ENCODE peak calls at places on chromosomes 3 and 15, in ten cellular contexts. One of them, this sample, is unnamed.

GRCh38 chr3:179760944-179761343 is 108.1 kb downstream of the USP13 start:
- DNase-seq in fibroblast of mammary gland: peak
- DNase-seq in ACHN: peak
- DNase-seq in pancreas: no peak
- DNase-seq in mesothelial cell of epicardium: no peak
- DNase-seq in NCI-H774: no peak
- DNase-seq in neural crest cell: no peak
- DNase-seq in globus pallidus: no peak
- DNase-seq in PC-3: peak
- DNase-seq in AG10803: peak
- DNase-seq in this sample: no peak

GRCh38 chr15:76337047-76337738 is 620 bp downstream of the ISL2 start:
- DNase-seq in mesothelial cell of epicardium: no peak
- DNase-seq in globus pallidus: no peak
- DNase-seq in AG10803: peak
- DNase-seq in ACHN: peak
- DNase-seq in PC-3: peak
- DNase-seq in NCI-H774: no peak
- DNase-seq in fibroblast of mammary gland: no peak
- DNase-seq in pancreas: no peak
- DNase-seq in neural crest cell: peak
- DNase-seq in this sample: no peak

GRCh38 chr15:40702077-40702476 is 7.1 kb downstream of the RAD51 start:
- DNase-seq in neural crest cell: no peak
- DNase-seq in pancreas: no peak
- DNase-seq in fibroblast of mammary gland: peak
- DNase-seq in mesothelial cell of epicardium: no peak
- DNase-seq in ACHN: peak
- DNase-seq in PC-3: peak
- DNase-seq in NCI-H774: no peak
- DNase-seq in AG10803: peak
- DNase-seq in globus pallidus: no peak
- DNase-seq in this sample: no peak

GRCh38 chr15:92545996-92546395 is 109.6 kb downstream of the FAM174B start:
- DNase-seq in mesothelial cell of epicardium: no peak
- DNase-seq in PC-3: no peak
- DNase-seq in NCI-H774: no peak
- DNase-seq in AG10803: peak
- DNase-seq in ACHN: no peak
- DNase-seq in pancreas: no peak
- DNase-seq in fibroblast of mammary gland: no peak
- DNase-seq in globus pallidus: no peak
- DNase-seq in neural crest cell: no peak
- DNase-seq in this sample: no peak

GRCh38 chr15:43977072-43977884 is 150.5 kb downstream of the WDR76 start:
- DNase-seq in neural crest cell: no peak
- DNase-seq in pancreas: no peak
- DNase-seq in AG10803: no peak
- DNase-seq in NCI-H774: no peak
- DNase-seq in mesothelial cell of epicardium: no peak
- DNase-seq in ACHN: no peak
- DNase-seq in fibroblast of mammary gland: no peak
- DNase-seq in PC-3: peak
- DNase-seq in globus pallidus: no peak
- DNase-seq in this sample: peak

GRCh38 chr3:16665282-16665741 is 60.1 kb upstream of the DAZL start:
- DNase-seq in fibroblast of mammary gland: peak
- DNase-seq in PC-3: peak
- DNase-seq in pancreas: no peak
- DNase-seq in globus pallidus: no peak
- DNase-seq in ACHN: no peak
- DNase-seq in NCI-H774: no peak
- DNase-seq in AG10803: peak
- DNase-seq in mesothelial cell of epicardium: no peak
- DNase-seq in neural crest cell: no peak
- DNase-seq in this sample: no peak

GRCh38 chr3:16423298-16423697 is 90.2 kb downstream of the RFTN1 start:
- DNase-seq in globus pallidus: no peak
- DNase-seq in neural crest cell: no peak
- DNase-seq in PC-3: no peak
- DNase-seq in ACHN: no peak
- DNase-seq in NCI-H774: peak
- DNase-seq in mesothelial cell of epicardium: no peak
- DNase-seq in pancreas: no peak
- DNase-seq in AG10803: no peak
- DNase-seq in fibroblast of mammary gland: no peak
- DNase-seq in this sample: no peak

GRCh38 chr3:187742351-187743171 is 2.7 kb downstream of the BCL6 start:
- DNase-seq in fibroblast of mammary gland: peak
- DNase-seq in globus pallidus: peak
- DNase-seq in neural crest cell: no peak
- DNase-seq in mesothelial cell of epicardium: no peak
- DNase-seq in NCI-H774: no peak
- DNase-seq in PC-3: peak
- DNase-seq in ACHN: no peak
- DNase-seq in AG10803: no peak
- DNase-seq in pancreas: no peak
- DNase-seq in this sample: no peak